ENCODE peak calls at places on chromosomes 16 and 17, in four cellular contexts. One of them, this sample, is unnamed.

GRCh38 chr17:2044263-2044894 is 2.6 kb downstream of the OVCA2 start:
- DNase-seq in cerebellar cortex: no peak
- DNase-seq in brain microvascular endothelial cell: no peak
- DNase-seq in ACHN: no peak
- DNase-seq in this sample: no peak

GRCh38 chr17:78644971-78645370 is 67.8 kb upstream of the DNAH17 start:
- DNase-seq in ACHN: no peak
- DNase-seq in cerebellar cortex: no peak
- DNase-seq in brain microvascular endothelial cell: no peak
- DNase-seq in this sample: no peak

GRCh38 chr17:40848583-40849235 is 18.3 kb downstream of the KRT12 start:
- DNase-seq in cerebellar cortex: no peak
- DNase-seq in brain microvascular endothelial cell: no peak
- DNase-seq in ACHN: no peak
- DNase-seq in this sample: no peak

GRCh38 chr16:51167170-51167710 is 16.2 kb upstream of the SALL1 start:
- DNase-seq in cerebellar cortex: no peak
- DNase-seq in ACHN: no peak
- DNase-seq in brain microvascular endothelial cell: no peak
- DNase-seq in this sample: no peak

GRCh38 chr17:30316736-30317135 is 17.1 kb downstream of the TMIGD1 start:
- DNase-seq in brain microvascular endothelial cell: no peak
- DNase-seq in cerebellar cortex: no peak
- DNase-seq in ACHN: no peak
- DNase-seq in this sample: no peak

GRCh38 chr16:50599494-50599893 is 51.3 kb downstream of the NKD1 start:
- DNase-seq in ACHN: no peak
- DNase-seq in brain microvascular endothelial cell: no peak
- DNase-seq in cerebellar cortex: no peak
- DNase-seq in this sample: no peak

GRCh38 chr17:65519471-65519870 is 42.0 kb downstream of the AXIN2 start:
- DNase-seq in brain microvascular endothelial cell: no peak
- DNase-seq in ACHN: no peak
- DNase-seq in cerebellar cortex: no peak
- DNase-seq in this sample: no peak

GRCh38 chr16:12557808-12558207 is 245.9 kb downstream of the CPPED1 start:
- DNase-seq in cerebellar cortex: no peak
- DNase-seq in ACHN: no peak
- DNase-seq in brain microvascular endothelial cell: no peak
- DNase-seq in this sample: no peak

GRCh38 chr16:23788653-23789052 is 33.8 kb downstream of the CHP2 start:
- DNase-seq in ACHN: no peak
- DNase-seq in cerebellar cortex: no peak
- DNase-seq in brain microvascular endothelial cell: no peak
- DNase-seq in this sample: no peak

GRCh38 chr17:31627960-31628359 is 231.1 kb downstream of the COPRS start:
- DNase-seq in ACHN: no peak
- DNase-seq in brain microvascular endothelial cell: peak
- DNase-seq in cerebellar cortex: no peak
- DNase-seq in this sample: no peak

GRCh38 chr17:40980594-40980993 is 3.5 kb downstream of the KRT40 start:
- DNase-seq in cerebellar cortex: peak
- DNase-seq in ACHN: no peak
- DNase-seq in brain microvascular endothelial cell: no peak
- DNase-seq in this sample: no peak

GRCh38 chr16:58464047-58464915 is 35.7 kb upstream of the NDRG4 start:
- DNase-seq in brain microvascular endothelial cell: no peak
- DNase-seq in cerebellar cortex: peak
- DNase-seq in ACHN: no peak
- DNase-seq in this sample: peak

GRCh38 chr16:70460737-70461261 is 6.4 kb downstream of the FCSK start:
- DNase-seq in cerebellar cortex: no peak
- DNase-seq in brain microvascular endothelial cell: no peak
- DNase-seq in ACHN: no peak
- DNase-seq in this sample: no peak

GRCh38 chr17:57422574-57423164 is 166.3 kb downstream of the MSI2 start:
- DNase-seq in ACHN: no peak
- DNase-seq in cerebellar cortex: no peak
- DNase-seq in brain microvascular endothelial cell: peak
- DNase-seq in this sample: peak

GRCh38 chr16:3785413-3785812 is 68.1 kb upstream of the TRAP1 start:
- DNase-seq in ACHN: no peak
- DNase-seq in cerebellar cortex: no peak
- DNase-seq in brain microvascular endothelial cell: no peak
- DNase-seq in this sample: no peak

This sample was measured in Karpas-422.